ENCODE peak calls at places on chromosomes 3 and 15, in nine cellular contexts. One of them, this sample, is unnamed.

GRCh38 chr3:126104742-126105605 is 21.1 kb upstream of the SLC41A3 start:
- DNase-seq in prostate gland: no peak
- DNase-seq in Peyer's patch: peak; percentile 34
- DNase-seq in heart left ventricle: no peak
- DNase-seq in HCT116: no peak
- DNase-seq in tibial nerve: no peak
- DNase-seq in stomach: no peak
- DNase-seq in esophagus muscularis mucosa: peak; percentile 64
- DNase-seq in upper lobe of left lung: no peak
- DNase-seq in this sample: peak; percentile 10

GRCh38 chr3:172103724-172104123 is 64.3 kb downstream of the FNDC3B start:
- DNase-seq in prostate gland: no peak
- DNase-seq in Peyer's patch: no peak
- DNase-seq in heart left ventricle: no peak
- DNase-seq in HCT116: no peak
- DNase-seq in tibial nerve: no peak
- DNase-seq in stomach: no peak
- DNase-seq in esophagus muscularis mucosa: no peak
- DNase-seq in upper lobe of left lung: no peak
- DNase-seq in this sample: no peak

GRCh38 chr15:89305395-89305794 is 29.2 kb downstream of the POLG start:
- DNase-seq in prostate gland: no peak
- DNase-seq in Peyer's patch: no peak
- DNase-seq in heart left ventricle: no peak
- DNase-seq in HCT116: no peak
- DNase-seq in tibial nerve: no peak
- DNase-seq in stomach: no peak
- DNase-seq in esophagus muscularis mucosa: no peak
- DNase-seq in upper lobe of left lung: no peak
- DNase-seq in this sample: no peak

GRCh38 chr3:24340966-24341365 is 153.7 kb downstream of the THRB start:
- DNase-seq in prostate gland: no peak
- DNase-seq in Peyer's patch: no peak
- DNase-seq in heart left ventricle: no peak
- DNase-seq in HCT116: no peak
- DNase-seq in tibial nerve: no peak
- DNase-seq in stomach: no peak
- DNase-seq in esophagus muscularis mucosa: no peak
- DNase-seq in upper lobe of left lung: no peak
- DNase-seq in this sample: no peak

GRCh38 chr3:66971891-66972551 is 26.1 kb upstream of the KBTBD8 start:
- DNase-seq in prostate gland: peak; percentile 56
- DNase-seq in Peyer's patch: peak; percentile 71
- DNase-seq in heart left ventricle: peak; percentile 76
- DNase-seq in HCT116: peak; percentile 51
- DNase-seq in tibial nerve: peak; percentile 72
- DNase-seq in stomach: peak; percentile 73
- DNase-seq in esophagus muscularis mucosa: no peak
- DNase-seq in upper lobe of left lung: peak; percentile 14
- DNase-seq in this sample: peak; percentile 55

GRCh38 chr3:64916937-64917336 is 229.1 kb upstream of the ADAMTS9 start:
- DNase-seq in prostate gland: no peak
- DNase-seq in Peyer's patch: no peak
- DNase-seq in heart left ventricle: no peak
- DNase-seq in HCT116: no peak
- DNase-seq in tibial nerve: no peak
- DNase-seq in stomach: no peak
- DNase-seq in esophagus muscularis mucosa: no peak
- DNase-seq in upper lobe of left lung: no peak
- DNase-seq in this sample: no peak

GRCh38 chr3:194057570-194058188 is 78.3 kb upstream of the HES1 start:
- DNase-seq in prostate gland: no peak
- DNase-seq in Peyer's patch: no peak
- DNase-seq in heart left ventricle: no peak
- DNase-seq in HCT116: no peak
- DNase-seq in tibial nerve: no peak
- DNase-seq in stomach: no peak
- DNase-seq in esophagus muscularis mucosa: no peak
- DNase-seq in upper lobe of left lung: no peak
- DNase-seq in this sample: no peak

GRCh38 chr3:194117114-194117845 is 18.7 kb upstream of the HES1 start:
- DNase-seq in prostate gland: no peak
- DNase-seq in Peyer's patch: peak; percentile 84
- DNase-seq in heart left ventricle: no peak
- DNase-seq in HCT116: no peak
- DNase-seq in tibial nerve: no peak
- DNase-seq in stomach: peak; percentile 81
- DNase-seq in esophagus muscularis mucosa: no peak
- DNase-seq in upper lobe of left lung: no peak
- DNase-seq in this sample: no peak

GRCh38 chr3:46112296-46112695 is 85.0 kb upstream of the XCR1 start:
- DNase-seq in prostate gland: no peak
- DNase-seq in Peyer's patch: no peak
- DNase-seq in heart left ventricle: no peak
- DNase-seq in HCT116: no peak
- DNase-seq in tibial nerve: no peak
- DNase-seq in stomach: no peak
- DNase-seq in esophagus muscularis mucosa: no peak
- DNase-seq in upper lobe of left lung: no peak
- DNase-seq in this sample: no peak

GRCh38 chr3:5542472-5542871 is 355.0 kb downstream of the EDEM1 start:
- DNase-seq in prostate gland: no peak
- DNase-seq in Peyer's patch: no peak
- DNase-seq in heart left ventricle: no peak
- DNase-seq in HCT116: no peak
- DNase-seq in tibial nerve: no peak
- DNase-seq in stomach: no peak
- DNase-seq in esophagus muscularis mucosa: no peak
- DNase-seq in upper lobe of left lung: no peak
- DNase-seq in this sample: no peak

GRCh38 chr15:51085764-51086163 is 8.9 kb downstream of the TNFAIP8L3 start:
- DNase-seq in prostate gland: no peak
- DNase-seq in Peyer's patch: no peak
- DNase-seq in heart left ventricle: no peak
- DNase-seq in HCT116: no peak
- DNase-seq in tibial nerve: no peak
- DNase-seq in stomach: no peak
- DNase-seq in esophagus muscularis mucosa: no peak
- DNase-seq in upper lobe of left lung: no peak
- DNase-seq in this sample: no peak

GRCh38 chr3:134372405-134373277 is 1.6 kb downstream of the AMOTL2 start:
- DNase-seq in prostate gland: no peak
- DNase-seq in Peyer's patch: no peak
- DNase-seq in heart left ventricle: no peak
- DNase-seq in HCT116: no peak
- DNase-seq in tibial nerve: no peak
- DNase-seq in stomach: no peak
- DNase-seq in esophagus muscularis mucosa: no peak
- DNase-seq in upper lobe of left lung: no peak
- DNase-seq in this sample: no peak
- TF ChIP-seq POLR2A in prostate gland: no peak
- TF ChIP-seq POLR2A in Peyer's patch: no peak
- TF ChIP-seq POLR2A in heart left ventricle: no peak
- TF ChIP-seq POLR2A in HCT116: no peak
- TF ChIP-seq POLR2A in tibial nerve: no peak
- TF ChIP-seq POLR2A in stomach: no peak
- TF ChIP-seq POLR2A in esophagus muscularis mucosa: no peak
- TF ChIP-seq POLR2A in upper lobe of left lung: no peak
- TF ChIP-seq POLR2A in this sample: no peak

DNA sequence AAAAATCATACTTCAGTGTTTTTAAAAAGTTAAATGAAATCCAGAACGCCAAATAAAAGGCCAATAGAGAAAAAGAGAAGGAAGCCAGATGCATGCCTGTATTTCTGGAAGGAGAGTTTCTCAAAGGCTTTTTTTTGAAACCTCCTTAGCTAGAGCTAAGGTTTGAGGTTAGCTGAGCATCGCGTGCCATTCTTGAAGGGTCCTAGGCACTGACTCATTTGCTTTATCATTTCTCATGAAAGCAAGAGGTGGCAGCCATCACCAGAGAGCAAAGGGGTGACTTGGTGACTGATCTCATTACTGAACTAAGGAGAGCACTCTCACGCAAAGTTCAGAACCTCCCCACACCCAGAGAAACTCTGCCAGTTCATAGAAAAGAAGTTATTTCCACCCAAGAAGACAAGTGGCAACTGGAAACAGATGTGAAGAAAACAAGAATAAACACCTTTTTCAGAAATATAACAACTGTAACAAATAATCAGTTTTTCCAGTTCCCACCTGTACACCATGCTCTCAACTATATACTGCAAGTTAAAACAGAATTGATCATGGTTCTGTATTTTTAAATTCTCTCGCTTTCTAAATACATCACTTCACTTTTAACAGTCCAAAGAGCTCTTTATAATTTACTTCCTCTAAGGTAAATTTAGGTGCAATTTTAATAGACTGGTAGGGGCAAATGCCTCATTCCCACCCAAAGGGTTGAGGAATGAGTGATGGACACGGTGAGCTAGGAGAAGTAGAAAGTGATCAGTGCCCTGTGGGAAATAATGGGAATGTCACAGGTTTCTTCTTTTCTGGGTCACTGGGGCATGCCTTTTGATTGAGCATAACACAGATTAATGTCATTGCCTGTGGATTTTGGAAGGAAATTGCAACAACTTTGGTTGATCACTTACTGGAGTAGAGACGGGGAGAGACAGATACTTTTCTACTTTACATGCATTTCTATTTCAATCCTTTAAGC is 24.7 kb downstream of the GPR15 start:
- DNase-seq in prostate gland: no peak
- DNase-seq in Peyer's patch: no peak
- DNase-seq in heart left ventricle: no peak
- DNase-seq in HCT116: peak; percentile 93
- DNase-seq in tibial nerve: no peak
- DNase-seq in stomach: no peak
- DNase-seq in esophagus muscularis mucosa: no peak
- DNase-seq in upper lobe of left lung: no peak
- DNase-seq in this sample: no peak
- H3K27ac ChIP-seq in prostate gland: no peak overlapping the region
- H3K27ac ChIP-seq in Peyer's patch: peak overlapping the region; percentile 47
- H3K27ac ChIP-seq in heart left ventricle: peak overlapping the region; percentile 19
- H3K27ac ChIP-seq in HCT116: peak overlapping the region; percentile 98
- H3K27ac ChIP-seq in tibial nerve: no peak overlapping the region
- H3K27ac ChIP-seq in stomach: no peak overlapping the region
- H3K27ac ChIP-seq in esophagus muscularis mucosa: no peak overlapping the region
- H3K27ac ChIP-seq in upper lobe of left lung: peak overlapping the region; percentile 26
- H3K27ac ChIP-seq in this sample: no peak overlapping the region

GRCh38 chr3:48244462-48244861 is 3.6 kb downstream of the ZNF589 start:
- DNase-seq in prostate gland: no peak
- DNase-seq in Peyer's patch: no peak
- DNase-seq in heart left ventricle: no peak
- DNase-seq in HCT116: no peak
- DNase-seq in tibial nerve: no peak
- DNase-seq in stomach: no peak
- DNase-seq in esophagus muscularis mucosa: no peak
- DNase-seq in upper lobe of left lung: no peak
- DNase-seq in this sample: no peak

GRCh38 chr3:48240000-48240710 is 749 bp upstream of the ZNF589 start:
- DNase-seq in prostate gland: no peak
- DNase-seq in Peyer's patch: peak; percentile 4
- DNase-seq in heart left ventricle: no peak
- DNase-seq in HCT116: no peak
- DNase-seq in tibial nerve: no peak
- DNase-seq in stomach: no peak
- DNase-seq in esophagus muscularis mucosa: no peak
- DNase-seq in upper lobe of left lung: no peak
- DNase-seq in this sample: no peak

GRCh38 chr3:48238506-48239085 is 2.3 kb upstream of the ZNF589 start:
- DNase-seq in prostate gland: no peak
- DNase-seq in Peyer's patch: peak; percentile 18
- DNase-seq in heart left ventricle: no peak
- DNase-seq in HCT116: no peak
- DNase-seq in tibial nerve: no peak
- DNase-seq in stomach: no peak
- DNase-seq in esophagus muscularis mucosa: no peak
- DNase-seq in upper lobe of left lung: no peak
- DNase-seq in this sample: no peak

GRCh38 chr3:48243886-48244285 is 3.0 kb downstream of the ZNF589 start:
- DNase-seq in prostate gland: no peak
- DNase-seq in Peyer's patch: no peak
- DNase-seq in heart left ventricle: no peak
- DNase-seq in HCT116: no peak
- DNase-seq in tibial nerve: no peak
- DNase-seq in stomach: no peak
- DNase-seq in esophagus muscularis mucosa: no peak
- DNase-seq in upper lobe of left lung: no peak
- DNase-seq in this sample: no peak

DNA sequence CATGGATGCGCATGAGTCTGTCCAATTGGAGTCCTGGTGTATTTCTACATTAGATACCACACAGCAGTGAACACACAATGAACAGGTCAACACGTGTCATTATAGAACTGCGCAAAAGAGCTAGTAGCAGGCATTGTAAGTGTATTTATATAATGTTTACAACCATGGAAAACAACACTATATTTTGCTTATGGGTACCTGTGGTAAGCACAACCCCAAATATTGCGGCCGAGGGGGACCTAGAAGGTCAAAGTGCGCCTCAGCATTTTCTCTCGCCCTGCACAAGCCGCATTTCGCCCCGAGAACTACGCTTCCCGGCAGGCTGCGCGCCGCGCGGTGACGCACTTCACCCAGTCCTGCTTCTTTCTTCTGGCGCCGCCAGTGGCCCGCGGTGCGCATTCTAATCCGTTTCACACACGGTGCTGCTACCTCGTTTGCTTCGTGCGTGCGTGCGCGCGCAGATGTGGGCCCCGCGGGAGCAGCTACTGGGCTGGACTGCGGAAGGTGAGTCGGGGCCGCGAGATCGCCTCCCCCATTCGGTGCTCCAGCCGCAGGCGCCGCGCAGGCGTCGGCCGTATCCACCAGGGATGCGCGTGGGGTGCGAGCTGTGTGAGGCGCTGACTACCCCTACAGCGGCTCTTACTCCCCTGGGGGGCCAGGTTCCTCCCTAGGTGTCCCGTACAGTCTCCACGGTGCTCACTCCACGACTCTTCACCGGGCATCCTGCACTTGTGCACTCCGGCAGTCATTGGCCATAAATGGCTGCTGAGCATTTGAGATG is at the start of gene ZNF589:
- DNase-seq in prostate gland: peak; percentile 94
- DNase-seq in Peyer's patch: peak; percentile 97
- DNase-seq in heart left ventricle: peak; percentile 93
- DNase-seq in HCT116: peak; percentile 89
- DNase-seq in tibial nerve: peak; percentile 82
- DNase-seq in stomach: peak; percentile 97
- DNase-seq in esophagus muscularis mucosa: peak; percentile 96
- DNase-seq in upper lobe of left lung: peak; percentile 99
- DNase-seq in this sample: peak; percentile 67
- TF ChIP-seq POLR2A in prostate gland: peak; percentile 85
- TF ChIP-seq POLR2A in Peyer's patch: peak; percentile 85
- TF ChIP-seq POLR2A in heart left ventricle: peak; percentile 79
- TF ChIP-seq POLR2A in HCT116: peak; percentile 88
- TF ChIP-seq POLR2A in tibial nerve: peak; percentile 81
- TF ChIP-seq POLR2A in stomach: no peak
- TF ChIP-seq POLR2A in esophagus muscularis mucosa: peak; percentile 22
- TF ChIP-seq POLR2A in upper lobe of left lung: peak; percentile 90
- TF ChIP-seq POLR2A in this sample: no peak

DNA sequence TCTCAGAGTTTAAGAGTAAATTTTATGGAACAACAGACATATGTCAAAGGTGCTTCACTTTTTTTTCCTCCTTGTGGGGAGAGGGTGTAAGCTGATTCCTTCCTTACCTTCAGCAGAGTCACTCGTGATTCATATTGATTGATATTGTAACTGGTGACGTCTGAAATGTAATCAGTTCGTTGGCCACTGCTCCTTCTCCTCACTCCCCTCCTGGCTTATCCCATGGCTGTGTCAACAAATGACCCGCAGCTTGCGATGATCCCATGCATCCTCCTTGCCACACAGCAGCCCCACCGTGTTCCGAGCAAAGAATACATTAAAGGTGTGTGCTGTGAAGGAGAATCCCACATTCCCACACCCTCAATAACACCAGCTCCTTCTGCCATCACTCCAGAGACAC is 7.3 kb downstream of the MGLL start:
- DNase-seq in prostate gland: no peak
- DNase-seq in Peyer's patch: no peak
- DNase-seq in heart left ventricle: no peak
- DNase-seq in HCT116: no peak
- DNase-seq in tibial nerve: no peak
- DNase-seq in stomach: no peak
- DNase-seq in esophagus muscularis mucosa: no peak
- DNase-seq in upper lobe of left lung: no peak
- DNase-seq in this sample: no peak
- H3K27ac ChIP-seq in prostate gland: no peak overlapping the region
- H3K27ac ChIP-seq in Peyer's patch: peak overlapping the region; percentile 83
- H3K27ac ChIP-seq in heart left ventricle: peak overlapping the region; percentile 30
- H3K27ac ChIP-seq in HCT116: no peak overlapping the region
- H3K27ac ChIP-seq in tibial nerve: peak overlapping the region; percentile 93
- H3K27ac ChIP-seq in stomach: no peak overlapping the region
- H3K27ac ChIP-seq in esophagus muscularis mucosa: peak overlapping the region; percentile 40
- H3K27ac ChIP-seq in upper lobe of left lung: peak overlapping the region; percentile 83
- H3K27ac ChIP-seq in this sample: peak overlapping the region; percentile 50